ENCODE peak calls at places on chromosome 9, in six cellular contexts. V is nephron progenitor cell; G is stimulated activated CD8-positive, alpha-beta memory T cell treated with anti-CD3 and anti-CD28 coated beads, Interleukin-7, amount 100 ng/mL, for 4 hours; U is iPS-NIHi11; M is astrocyte of the spinal cord; K is stimulated activated CD4-positive, alpha-beta T cell treated with anti-CD3 and anti-CD28 coated beads, Interleukin-15, amount 100 ng/mL, for 1 hour. F is an unnamed sample.

GRCh38 chr9:130192600-130192999 is 20.4 kb downstream of the NCS1 start:
- DNase-seq in V (no peak), G (no peak), U (no peak), M (no peak), K (no peak), F (no peak)

GRCh38 chr9:29575219-29575618 is 2001.9 kb upstream of the C9orf72 start:
- DNase-seq in V (no peak), G (no peak), U (no peak), M (no peak), K (no peak), F (no peak)

GRCh38 chr9:35791321-35791921 is at the start of gene NPR2:
- DNase-seq in V (peak; percentile 72), G (no peak), U (peak; percentile 76), M (no peak), K (no peak), F (peak; percentile 65)

GRCh38 chr9:121445986-121446385 is 53.7 kb downstream of the GGTA1 start:
- DNase-seq in V (no peak), G (no peak), U (no peak), M (no peak), K (no peak), F (no peak)

GRCh38 chr9:78871452-78872331 is 574.8 kb downstream of the PSAT1 start:
- DNase-seq in V (no peak), G (no peak), U (no peak), M (peak; percentile 88), K (no peak), F (no peak)

GRCh38 chr9:371349-371748 is 156.7 kb downstream of the DOCK8 start:
- DNase-seq in V (no peak), G (no peak), U (no peak), M (no peak), K (no peak), F (no peak)

GRCh38 chr9:85569988-85570387 is 171.8 kb downstream of the AGTPBP1 start:
- DNase-seq in V (no peak), G (no peak), U (no peak), M (peak; percentile 24), K (no peak), F (no peak)

GRCh38 chr9:130137081-130137869 is 34.9 kb upstream of the NCS1 start:
- DNase-seq in V (no peak), G (no peak), U (no peak), M (no peak), K (no peak), F (no peak)

GRCh38 chr9:98974994-98975712 is 31.4 kb downstream of the COL15A1 start:
- DNase-seq in V (peak; percentile 94), G (peak; percentile 64), U (peak; percentile 94), M (peak; percentile 75), K (peak; percentile 75), F (peak; percentile 91)

F was measured in ecto neural progenitor cell.